ENCODE peak calls at places on chromosomes 11 and 22, in four cellular contexts. B is lung, Z is right cardiac atrium, O is cardiac muscle cell. V is an unnamed sample. For H3K27me3, the result is how much of the 10 kb centered on the place peaks cover.

GRCh38 chr11:6216501-6216900 is 11.1 kb downstream of the C11orf42 start:
- DNase-seq in Z (no peak), O (no peak), B (no peak), V (no peak)

GRCh38 chr11:12074529-12075195 is 35.7 kb upstream of the MICAL2 start:
- DNase-seq in B (no peak), O (no peak), Z (no peak), V (no peak)

GRCh38 chr11:80899381-80899780 is 1458.6 kb upstream of the TENM4 start:
- DNase-seq in B (no peak), Z (no peak), O (no peak), V (no peak)

GRCh38 chr22:39122772-39123470 is 25.9 kb downstream of the APOBEC3H start:
- DNase-seq in Z (no peak), B (no peak), O (no peak), V (no peak)

GRCh38 chr11:77669848-77670511 is 32.4 kb upstream of the CLNS1A start:
- DNase-seq in B (no peak), Z (no peak), O (no peak), V (no peak)

GRCh38 chr22:30947821-30948454 is 20.6 kb downstream of the MORC2 start:
- DNase-seq in Z (no peak), B (no peak), O (peak), V (no peak)

GRCh38 chr11:109439684-109440083 is 17.7 kb downstream of the C11orf87 start:
- DNase-seq in Z (no peak), B (no peak), O (no peak), V (no peak)

GRCh38 chr11:126599498-126599897 is 244.0 kb downstream of the ST3GAL4 start:
- DNase-seq in O (no peak), B (no peak), Z (no peak), V (no peak)

GRCh38 chr11:1541474-1542204 is 30.4 kb downstream of the DUSP8 start:
- DNase-seq in B (no peak), O (no peak), Z (peak), V (no peak)

GRCh38 chr11:131201674-131202073 is 168.7 kb upstream of the NTM start:
- DNase-seq in B (no peak), Z (no peak), O (no peak), V (no peak)

GRCh38 chr11:16981651-16982194 is 32.5 kb downstream of the PLEKHA7 start:
- DNase-seq in B (no peak), Z (peak), O (no peak), V (peak)

GRCh38 chr11:61281581-61282250 is 13.4 kb downstream of the VWCE start:
- DNase-seq in B (no peak), O (peak), Z (peak), V (peak)

GRCh38 chr22:44449061-44449682 is 48.9 kb downstream of the RTL6 start:
- DNase-seq in B (no peak), Z (no peak), O (no peak), V (no peak)

GRCh38 chr22:20238567-20239062 is 29.5 kb downstream of the RTN4R start:
- DNase-seq in O (peak), B (peak), Z (peak), V (peak)

GRCh38 chr22:23183107-23183698 is 2.9 kb downstream of the BCR start:
- DNase-seq in O (peak), Z (peak), B (peak), V (peak)

GRCh38 chr11:94926698-94927237 is 46.6 kb downstream of the CWC15 start:
- DNase-seq in B (peak), Z (peak), O (peak), V (peak)

GRCh38 chr11:19018901-19019300 is 41.6 kb downstream of the MRGPRX2 start:
- DNase-seq in B (no peak), Z (no peak), O (peak), V (no peak)

GRCh38 chr11:75924966-75925784 is 110.2 kb downstream of the UVRAG start:
- DNase-seq in B (no peak), O (no peak), Z (peak), V (no peak)

GRCh38 chr22:41762980-41763779 is 37.3 kb upstream of the CCDC134 start:
- DNase-seq in B (no peak), Z (no peak), O (peak), V (peak)

GRCh38 chr11:127639916-127640315 is 639.3 kb upstream of the KIRREL3 start:
- DNase-seq in O (no peak), B (no peak), Z (no peak), V (no peak)

GRCh38 chr11:129960216-129961214 is 42.1 kb downstream of the PRDM10 start:
- DNase-seq in Z (no peak), B (no peak), O (no peak), V (no peak)

GRCh38 chr22:29155966-29156365 is 49.7 kb upstream of the EMID1 start:
- DNase-seq in Z (no peak), O (no peak), B (no peak), V (no peak)

GRCh38 chr11:13880719-13881118 is 81.8 kb upstream of the SPON1 start:
- DNase-seq in O (no peak), Z (no peak), B (no peak), V (no peak)

DNA sequence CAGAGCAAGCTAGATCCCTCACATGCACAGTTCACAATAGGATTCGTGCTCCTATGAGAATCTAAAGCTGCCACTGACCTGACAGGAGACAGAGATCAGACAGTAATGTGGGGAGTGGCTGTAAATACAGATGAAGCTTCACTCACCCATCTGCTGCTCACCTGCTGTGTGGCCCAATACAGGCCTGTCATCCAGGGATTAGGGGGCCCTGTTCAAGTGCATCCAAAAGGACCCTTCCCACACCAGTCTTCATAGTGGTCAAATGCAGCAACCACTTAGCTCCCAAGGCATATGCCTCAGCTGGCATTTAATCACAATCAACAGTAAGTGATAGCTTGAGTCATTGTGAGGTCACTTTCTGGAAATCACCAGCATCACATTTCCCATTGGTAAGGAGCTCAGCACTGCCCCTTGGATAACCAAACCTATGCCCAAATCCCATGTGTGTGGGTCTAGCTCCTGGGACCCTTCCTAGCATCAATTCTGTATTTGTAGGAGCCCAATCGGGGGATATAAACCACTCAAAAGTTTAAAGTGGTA is 65.6 kb downstream of the OR4C45 start:
- DNase-seq in Z (no peak), B (no peak), O (no peak), V (no peak)
- H3K27me3 ChIP-seq in Z (under half), B (under half), O (under half), V (under half)

GRCh38 chr22:35473971-35474370 is 66.7 kb upstream of the RASD2 start:
- DNase-seq in B (no peak), Z (no peak), O (no peak), V (no peak)
- H3K27me3 ChIP-seq in B (under half), Z (under half), O (under half), V (under half)

GRCh38 chr11:70184396-70184795 is 18.7 kb upstream of the FADD start:
- DNase-seq in Z (no peak), O (no peak), B (no peak), V (no peak)
- H3K27me3 ChIP-seq in Z (under half), O (under half), B (under half), V (under half)

GRCh38 chr11:124746621-124747243 is 5.3 kb downstream of the VSIG2 start:
- DNase-seq in Z (peak), O (peak), B (peak), V (peak)

GRCh38 chr11:124748481-124749338 is 3.3 kb downstream of the VSIG2 start:
- DNase-seq in O (no peak), Z (no peak), B (no peak), V (no peak)

GRCh38 chr11:124748100-124748418 is 4.0 kb downstream of the VSIG2 start:
- DNase-seq in B (no peak), Z (no peak), O (no peak), V (no peak)

GRCh38 chr11:124745835-124746620 is 6.0 kb downstream of the VSIG2 start:
- DNase-seq in O (no peak), Z (peak), B (no peak), V (no peak)

GRCh38 chr11:124747406-124748099 is 4.5 kb downstream of the VSIG2 start:
- DNase-seq in O (no peak), Z (no peak), B (no peak), V (no peak)
- H3K27me3 ChIP-seq in O (half or more), Z (under half), B (under half), V (under half)

GRCh38 chr11:120344302-120345004 is 8.2 kb downstream of the ARHGEF12 start:
- DNase-seq in B (no peak), Z (no peak), O (no peak), V (no peak)
- H3K27me3 ChIP-seq in B (under half), Z (under half), O (under half), V (under half)

GRCh38 chr22:48155446-48155845 is 1393.0 kb downstream of the TBC1D22A start:
- DNase-seq in B (no peak), Z (no peak), O (no peak), V (no peak)
- H3K27me3 ChIP-seq in B (under half), Z (under half), O (under half), V (under half)

DNA sequence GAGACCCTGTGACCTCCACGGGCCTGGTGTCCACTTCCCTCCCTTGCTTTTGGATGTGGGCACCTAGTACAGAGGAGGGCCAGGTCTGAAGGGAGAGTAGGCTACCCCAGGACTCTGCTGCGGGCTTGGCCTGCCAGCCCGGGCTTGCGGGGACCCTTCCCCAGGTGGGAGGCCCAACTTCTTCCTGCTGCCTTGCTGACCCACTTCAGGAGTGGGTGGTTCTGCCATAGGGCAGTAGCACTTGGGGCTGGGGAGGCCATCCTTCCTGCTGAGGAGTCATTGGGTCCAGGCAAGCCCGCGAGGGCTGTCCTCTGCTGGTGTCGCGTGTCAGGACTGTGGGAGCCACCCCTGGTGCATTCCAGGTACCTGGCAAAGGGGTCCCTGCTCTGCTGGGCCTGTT is 1250.0 kb downstream of the BRD1 start:
- DNase-seq in Z (peak), O (no peak), B (no peak), V (no peak)
- H3K27me3 ChIP-seq in Z (under half), O (under half), B (under half), V (under half)

GRCh38 chr11:116827461-116827860 is 2.2 kb upstream of the APOC3 start:
- DNase-seq in Z (no peak), B (no peak), O (no peak), V (no peak)
- H3K27me3 ChIP-seq in Z (under half), B (under half), O (under half), V (under half)

GRCh38 chr11:117557321-117557720 is 229.7 kb downstream of the CEP164 start:
- DNase-seq in O (no peak), Z (no peak), B (no peak), V (no peak)
- H3K27me3 ChIP-seq in O (under half), Z (under half), B (under half), V (under half)

V was measured in body of pancreas.